ENCODE peak calls at places on chromosome 16, in eight cellular contexts. I is NCI-H526 treated with DMSO at 0.1 percent for 48 hours; R is activated CD8-positive, alpha-beta memory T cell treated with anti-CD3 and anti-CD28 coated beads for 48 hours; Y is mucosa of descending colon; F is HFFc6; M is EL; T is ovary; E is nucleus accumbens. J is an unnamed sample.

GRCh38 chr16:86232496-86232895 is 277.8 kb upstream of the FOXF1 start:
- DNase-seq in I (no peak), R (no peak), Y (no peak), F (no peak), M (no peak), T (peak), E (no peak), J (no peak)

GRCh38 chr16:12440233-12440530 is 363.5 kb downstream of the CPPED1 start:
- DNase-seq in I (no peak), R (no peak), Y (no peak), F (no peak), M (no peak), T (peak), E (no peak), J (no peak)

GRCh38 chr16:50301626-50302471 is 35.5 kb downstream of the ADCY7 start:
- DNase-seq in I (no peak), R (no peak), Y (peak), F (peak), M (peak), T (no peak), E (no peak), J (no peak)

GRCh38 chr16:80924372-80924978 is 82.2 kb downstream of the CMC2 start:
- DNase-seq in I (no peak), R (peak), Y (peak), F (peak), M (peak), T (no peak), E (peak), J (no peak)

GRCh38 chr16:73565263-73565662 is 517.3 kb upstream of the ZFHX3 start:
- DNase-seq in I (no peak), R (no peak), Y (no peak), F (no peak), M (peak), T (no peak), E (no peak), J (no peak)

GRCh38 chr16:23514381-23515152 is 4.3 kb upstream of the GGA2 start:
- DNase-seq in I (no peak), R (no peak), Y (no peak), F (no peak), M (no peak), T (no peak), E (no peak), J (no peak)

GRCh38 chr16:86044241-86044671 is 145.3 kb downstream of the IRF8 start:
- DNase-seq in I (no peak), R (peak), Y (peak), F (peak), M (peak), T (no peak), E (no peak), J (no peak)

GRCh38 chr16:84458606-84459516 is 45.6 kb downstream of the MEAK7 start:
- DNase-seq in I (no peak), R (no peak), Y (peak), F (no peak), M (no peak), T (no peak), E (no peak), J (no peak)

GRCh38 chr16:14168146-14168545 is 97.0 kb downstream of the MRTFB start:
- DNase-seq in I (no peak), R (no peak), Y (no peak), F (no peak), M (no peak), T (no peak), E (no peak), J (no peak)

GRCh38 chr16:21626659-21627277 is 25.6 kb downstream of the IGSF6 start:
- DNase-seq in I (peak), R (no peak), Y (no peak), F (peak), M (peak), T (no peak), E (no peak), J (no peak)

GRCh38 chr16:80151706-80152073 is 389.1 kb upstream of the DYNLRB2 start:
- DNase-seq in I (no peak), R (no peak), Y (no peak), F (no peak), M (no peak), T (no peak), E (no peak), J (no peak)

GRCh38 chr16:55508941-55509920 is at the start of gene LPCAT2:
- DNase-seq in I (no peak), R (no peak), Y (peak), F (peak), M (peak), T (peak), E (peak), J (peak)

GRCh38 chr16:89404561-89404960 is 85.8 kb downstream of the ANKRD11 start:
- DNase-seq in I (no peak), R (no peak), Y (peak), F (no peak), M (no peak), T (no peak), E (no peak), J (no peak)

GRCh38 chr16:54936979-54937672 is 6.5 kb downstream of the IRX5 start:
- DNase-seq in I (no peak), R (no peak), Y (peak), F (peak), M (peak), T (no peak), E (no peak), J (no peak)

J was measured in NCI-H1105 treated with DMSO at 0.1 percent for 48 hours.